ENCODE peak calls at places on chromosomes 12 and 14, in four cellular contexts. One of them, this sample, is unnamed.

GRCh38 chr14:73789996-73790581 is 61.5 kb upstream of the PTGR2 start:
- DNase-seq in anterior cingulate cortex: peak
- DNase-seq in activated T-helper 1 cell treated with anti-CD3 and anti-CD28 coated beads, Interleukin-12 subunit alpha, Interleukin-12 subunit beta, Interleukin-2, Interleukin-4 antibody, amounts not matched to agents 30 ng/mL and 10 ng/mL and 1 ng/mL, durations not matched to agents 14 hours and 24 hours and 36 hours: no peak
- DNase-seq in keratinocyte: no peak
- DNase-seq in this sample: no peak

GRCh38 chr12:41433460-41433859 is 245.3 kb downstream of the PDZRN4 start:
- DNase-seq in anterior cingulate cortex: no peak
- DNase-seq in activated T-helper 1 cell treated with anti-CD3 and anti-CD28 coated beads, Interleukin-12 subunit alpha, Interleukin-12 subunit beta, Interleukin-2, Interleukin-4 antibody, amounts not matched to agents 30 ng/mL and 10 ng/mL and 1 ng/mL, durations not matched to agents 14 hours and 24 hours and 36 hours: no peak
- DNase-seq in keratinocyte: no peak
- DNase-seq in this sample: no peak

GRCh38 chr14:74515891-74516412 is 22.4 kb downstream of the ISCA2 start:
- DNase-seq in anterior cingulate cortex: no peak
- DNase-seq in activated T-helper 1 cell treated with anti-CD3 and anti-CD28 coated beads, Interleukin-12 subunit alpha, Interleukin-12 subunit beta, Interleukin-2, Interleukin-4 antibody, amounts not matched to agents 30 ng/mL and 10 ng/mL and 1 ng/mL, durations not matched to agents 14 hours and 24 hours and 36 hours: no peak
- DNase-seq in keratinocyte: no peak
- DNase-seq in this sample: no peak

GRCh38 chr12:54003625-54004024 is 3.7 kb downstream of the HOXC9 start:
- DNase-seq in anterior cingulate cortex: no peak
- DNase-seq in activated T-helper 1 cell treated with anti-CD3 and anti-CD28 coated beads, Interleukin-12 subunit alpha, Interleukin-12 subunit beta, Interleukin-2, Interleukin-4 antibody, amounts not matched to agents 30 ng/mL and 10 ng/mL and 1 ng/mL, durations not matched to agents 14 hours and 24 hours and 36 hours: no peak
- DNase-seq in keratinocyte: no peak
- DNase-seq in this sample: no peak

GRCh38 chr14:74610866-74611671 is 968 bp downstream of the LTBP2 start:
- DNase-seq in anterior cingulate cortex: no peak
- DNase-seq in activated T-helper 1 cell treated with anti-CD3 and anti-CD28 coated beads, Interleukin-12 subunit alpha, Interleukin-12 subunit beta, Interleukin-2, Interleukin-4 antibody, amounts not matched to agents 30 ng/mL and 10 ng/mL and 1 ng/mL, durations not matched to agents 14 hours and 24 hours and 36 hours: no peak
- DNase-seq in keratinocyte: no peak
- DNase-seq in this sample: no peak

GRCh38 chr12:5535531-5535930 is 103.6 kb downstream of the NTF3 start:
- DNase-seq in anterior cingulate cortex: no peak
- DNase-seq in activated T-helper 1 cell treated with anti-CD3 and anti-CD28 coated beads, Interleukin-12 subunit alpha, Interleukin-12 subunit beta, Interleukin-2, Interleukin-4 antibody, amounts not matched to agents 30 ng/mL and 10 ng/mL and 1 ng/mL, durations not matched to agents 14 hours and 24 hours and 36 hours: no peak
- DNase-seq in keratinocyte: no peak
- DNase-seq in this sample: no peak

GRCh38 chr14:77026930-77027537 is 1.5 kb downstream of the IRF2BPL start:
- DNase-seq in anterior cingulate cortex: no peak
- DNase-seq in activated T-helper 1 cell treated with anti-CD3 and anti-CD28 coated beads, Interleukin-12 subunit alpha, Interleukin-12 subunit beta, Interleukin-2, Interleukin-4 antibody, amounts not matched to agents 30 ng/mL and 10 ng/mL and 1 ng/mL, durations not matched to agents 14 hours and 24 hours and 36 hours: peak
- DNase-seq in keratinocyte: no peak
- DNase-seq in this sample: no peak

GRCh38 chr14:49526101-49526500 is 60.1 kb downstream of the RPS29 start:
- DNase-seq in anterior cingulate cortex: no peak
- DNase-seq in activated T-helper 1 cell treated with anti-CD3 and anti-CD28 coated beads, Interleukin-12 subunit alpha, Interleukin-12 subunit beta, Interleukin-2, Interleukin-4 antibody, amounts not matched to agents 30 ng/mL and 10 ng/mL and 1 ng/mL, durations not matched to agents 14 hours and 24 hours and 36 hours: no peak
- DNase-seq in keratinocyte: no peak
- DNase-seq in this sample: no peak

GRCh38 chr12:104802198-104802597 is 155.9 kb downstream of the SLC41A2 start:
- DNase-seq in anterior cingulate cortex: no peak
- DNase-seq in activated T-helper 1 cell treated with anti-CD3 and anti-CD28 coated beads, Interleukin-12 subunit alpha, Interleukin-12 subunit beta, Interleukin-2, Interleukin-4 antibody, amounts not matched to agents 30 ng/mL and 10 ng/mL and 1 ng/mL, durations not matched to agents 14 hours and 24 hours and 36 hours: no peak
- DNase-seq in keratinocyte: no peak
- DNase-seq in this sample: no peak

GRCh38 chr12:10982244-10982643 is 4.5 kb downstream of the TAS2R50 start:
- DNase-seq in anterior cingulate cortex: no peak
- DNase-seq in activated T-helper 1 cell treated with anti-CD3 and anti-CD28 coated beads, Interleukin-12 subunit alpha, Interleukin-12 subunit beta, Interleukin-2, Interleukin-4 antibody, amounts not matched to agents 30 ng/mL and 10 ng/mL and 1 ng/mL, durations not matched to agents 14 hours and 24 hours and 36 hours: peak
- DNase-seq in keratinocyte: no peak
- DNase-seq in this sample: no peak

GRCh38 chr12:111792155-111792876 is 25.6 kb downstream of the ALDH2 start:
- DNase-seq in anterior cingulate cortex: no peak
- DNase-seq in activated T-helper 1 cell treated with anti-CD3 and anti-CD28 coated beads, Interleukin-12 subunit alpha, Interleukin-12 subunit beta, Interleukin-2, Interleukin-4 antibody, amounts not matched to agents 30 ng/mL and 10 ng/mL and 1 ng/mL, durations not matched to agents 14 hours and 24 hours and 36 hours: no peak
- DNase-seq in keratinocyte: no peak
- DNase-seq in this sample: no peak